ENCODE peak calls at places on chromosomes 6 and 20, in nine cellular contexts. R is Calu3; O is GM13977; E is effector memory CD8-positive, alpha-beta T cell; P is NCI-H2029 treated with DMSO at 0.1 percent for 48 hours; D is neural crest cell; B is H9; Q is COR-L47; M is activated B cell treated with CpG ODN at 0.5 μM for 24 hours. Y is an unnamed sample.
A peak's percentile ranks its signal among the peaks of the same experiment; 100 is the strongest.

GRCh38 chr6:92428443-92428842 is 990.9 kb downstream of the EPHA7 start:
- DNase-seq in R (no peak), O (no peak), E (no peak), P (no peak), D (no peak), B (no peak), Q (no peak), M (no peak), Y (no peak)

GRCh38 chr6:100281471-100281878 is 183.2 kb downstream of the SIM1 start:
- DNase-seq in R (no peak), O (no peak), E (no peak), P (no peak), D (peak; percentile 38), B (peak; percentile 75), Q (peak; percentile 9), M (no peak), Y (no peak)

GRCh38 chr6:48641544-48641943 is 530.5 kb upstream of the PTCHD4 start:
- DNase-seq in R (no peak), O (no peak), E (no peak), P (no peak), D (no peak), B (no peak), Q (no peak), M (no peak), Y (no peak)

GRCh38 chr6:111602481-111603404 is 2.9 kb downstream of the TRAF3IP2 start:
- DNase-seq in R (no peak), O (no peak), E (no peak), P (no peak), D (no peak), B (no peak), Q (no peak), M (no peak), Y (peak; percentile 37)

GRCh38 chr6:108744996-108745395 is 103.2 kb upstream of the ARMC2 start:
- DNase-seq in R (no peak), O (no peak), E (no peak), P (no peak), D (no peak), B (no peak), Q (no peak), M (no peak), Y (no peak)

GRCh38 chr6:90187437-90188049 is 109.1 kb downstream of the BACH2 start:
- DNase-seq in R (no peak), O (no peak), E (no peak), P (no peak), D (no peak), B (no peak), Q (no peak), M (no peak), Y (no peak)

GRCh38 chr6:53984163-53984562 is 127.1 kb upstream of the MLIP start:
- DNase-seq in R (peak; percentile 56), O (no peak), E (no peak), P (no peak), D (no peak), B (no peak), Q (no peak), M (no peak), Y (no peak)

GRCh38 chr6:130775421-130776012 is 51.7 kb upstream of the SMLR1 start:
- DNase-seq in R (no peak), O (no peak), E (no peak), P (no peak), D (no peak), B (no peak), Q (no peak), M (no peak), Y (no peak)

GRCh38 chr20:14879020-14879697 is 541.7 kb upstream of the FLRT3 start:
- DNase-seq in R (no peak), O (peak; percentile 5), E (no peak), P (no peak), D (no peak), B (no peak), Q (no peak), M (no peak), Y (no peak)

GRCh38 chr20:4956200-4956810 is 45.0 kb downstream of the SLC23A2 start:
- DNase-seq in R (peak; percentile 8), O (peak; percentile 41), E (peak; percentile 7), P (peak; percentile 48), D (no peak), B (no peak), Q (peak; percentile 39), M (no peak), Y (no peak)

GRCh38 chr20:57589728-57590484 is 29.0 kb downstream of the PCK1 start:
- DNase-seq in R (no peak), O (no peak), E (no peak), P (no peak), D (no peak), B (no peak), Q (no peak), M (no peak), Y (no peak)

GRCh38 chr6:27679308-27679967 is 206.5 kb upstream of the ZNF184 start:
- DNase-seq in R (no peak), O (no peak), E (no peak), P (no peak), D (no peak), B (no peak), Q (no peak), M (no peak), Y (no peak)

GRCh38 chr20:48657426-48658197 is 170.2 kb downstream of the PREX1 start:
- DNase-seq in R (peak; percentile 83), O (peak; percentile 91), E (peak; percentile 62), P (peak; percentile 10), D (peak; percentile 68), B (peak; percentile 76), Q (peak; percentile 60), M (peak; percentile 46), Y (peak; percentile 74)

GRCh38 chr6:56528412-56528841 is 114.3 kb downstream of the DST start:
- DNase-seq in R (no peak), O (no peak), E (no peak), P (no peak), D (no peak), B (no peak), Q (no peak), M (no peak), Y (no peak)

GRCh38 chr6:160437153-160437552 is 89.0 kb downstream of the SLC22A3 start:
- DNase-seq in R (no peak), O (no peak), E (no peak), P (no peak), D (no peak), B (no peak), Q (no peak), M (no peak), Y (no peak)

GRCh38 chr6:44498436-44498835 is 110.9 kb downstream of the CDC5L start:
- DNase-seq in R (no peak), O (no peak), E (no peak), P (no peak), D (no peak), B (peak; percentile 18), Q (no peak), M (no peak), Y (no peak)

GRCh38 chr6:125354649-125355048 is 52.9 kb upstream of the HDDC2 start:
- DNase-seq in R (no peak), O (no peak), E (no peak), P (no peak), D (no peak), B (no peak), Q (no peak), M (no peak), Y (no peak)

GRCh38 chr6:22062807-22063408 is 233.9 kb downstream of the PRL start:
- DNase-seq in R (no peak), O (no peak), E (no peak), P (no peak), D (no peak), B (no peak), Q (no peak), M (peak; percentile 28), Y (peak; percentile 52)

GRCh38 chr20:49899551-49900383 is 15.6 kb downstream of the SPATA2 start:
- DNase-seq in R (no peak), O (no peak), E (no peak), P (peak; percentile 90), D (no peak), B (no peak), Q (no peak), M (no peak), Y (no peak)

GRCh38 chr6:109460161-109460830 is 4.7 kb upstream of the MICAL1 start:
- DNase-seq in R (no peak), O (no peak), E (no peak), P (no peak), D (no peak), B (no peak), Q (no peak), M (no peak), Y (no peak)

GRCh38 chr6:165769884-165770283 is 106.8 kb upstream of the PDE10A start:
- DNase-seq in R (no peak), O (no peak), E (no peak), P (no peak), D (no peak), B (no peak), Q (no peak), M (no peak), Y (no peak)

Y was measured in upper lobe of left lung.